ENCODE peak calls at places on chromosomes 11 and 22, in five cellular contexts. One of them, this sample, is unnamed.
A peak's percentile ranks its signal among the peaks of the same experiment; 100 is the strongest.

GRCh38 chr11:83219095-83219494 is 25.6 kb downstream of the ANKRD42 start:
- DNase-seq in neuronal stem cell: no peak
- DNase-seq in fibroblast of the conjunctiva: no peak
- DNase-seq in activated CD4-positive, alpha-beta T cell treated with anti-CD3 and anti-CD28 coated beads, Interleukin-2, amount 50 U/mL, for 24 hours: no peak
- DNase-seq in CD4-positive, CD25-positive, alpha-beta regulatory T cell: no peak
- DNase-seq in this sample: no peak

GRCh38 chr22:27970596-27971220 is 51.7 kb upstream of the PITPNB start:
- DNase-seq in CD4-positive, CD25-positive, alpha-beta regulatory T cell: no peak
- DNase-seq in neuronal stem cell: no peak
- DNase-seq in activated CD4-positive, alpha-beta T cell treated with anti-CD3 and anti-CD28 coated beads, Interleukin-2, amount 50 U/mL, for 24 hours: no peak
- DNase-seq in fibroblast of the conjunctiva: peak; percentile 20
- DNase-seq in this sample: no peak

GRCh38 chr11:93817426-93818348 is 32.7 kb downstream of the VSTM5 start:
- DNase-seq in neuronal stem cell: no peak
- DNase-seq in CD4-positive, CD25-positive, alpha-beta regulatory T cell: no peak
- DNase-seq in fibroblast of the conjunctiva: no peak
- DNase-seq in activated CD4-positive, alpha-beta T cell treated with anti-CD3 and anti-CD28 coated beads, Interleukin-2, amount 50 U/mL, for 24 hours: no peak
- DNase-seq in this sample: no peak

GRCh38 chr11:118287006-118287405 is 17.5 kb upstream of the CD3E start:
- DNase-seq in CD4-positive, CD25-positive, alpha-beta regulatory T cell: no peak
- DNase-seq in neuronal stem cell: no peak
- DNase-seq in fibroblast of the conjunctiva: no peak
- DNase-seq in activated CD4-positive, alpha-beta T cell treated with anti-CD3 and anti-CD28 coated beads, Interleukin-2, amount 50 U/mL, for 24 hours: no peak
- DNase-seq in this sample: no peak

GRCh38 chr11:134475951-134476350 is 63.9 kb upstream of the B3GAT1 start:
- DNase-seq in CD4-positive, CD25-positive, alpha-beta regulatory T cell: no peak
- DNase-seq in activated CD4-positive, alpha-beta T cell treated with anti-CD3 and anti-CD28 coated beads, Interleukin-2, amount 50 U/mL, for 24 hours: no peak
- DNase-seq in fibroblast of the conjunctiva: no peak
- DNase-seq in neuronal stem cell: no peak
- DNase-seq in this sample: no peak

GRCh38 chr11:7457211-7457610 is 28.1 kb upstream of the OLFML1 start:
- DNase-seq in neuronal stem cell: no peak
- DNase-seq in CD4-positive, CD25-positive, alpha-beta regulatory T cell: no peak
- DNase-seq in activated CD4-positive, alpha-beta T cell treated with anti-CD3 and anti-CD28 coated beads, Interleukin-2, amount 50 U/mL, for 24 hours: no peak
- DNase-seq in fibroblast of the conjunctiva: no peak
- DNase-seq in this sample: peak; percentile 70

GRCh38 chr11:2524446-2525165 is 79.8 kb downstream of the KCNQ1 start:
- DNase-seq in activated CD4-positive, alpha-beta T cell treated with anti-CD3 and anti-CD28 coated beads, Interleukin-2, amount 50 U/mL, for 24 hours: no peak
- DNase-seq in CD4-positive, CD25-positive, alpha-beta regulatory T cell: no peak
- DNase-seq in neuronal stem cell: no peak
- DNase-seq in fibroblast of the conjunctiva: no peak
- DNase-seq in this sample: no peak

GRCh38 chr11:108253176-108253575 is 30.3 kb downstream of the ATM start:
- DNase-seq in neuronal stem cell: no peak
- DNase-seq in fibroblast of the conjunctiva: no peak
- DNase-seq in CD4-positive, CD25-positive, alpha-beta regulatory T cell: no peak
- DNase-seq in activated CD4-positive, alpha-beta T cell treated with anti-CD3 and anti-CD28 coated beads, Interleukin-2, amount 50 U/mL, for 24 hours: no peak
- DNase-seq in this sample: no peak

GRCh38 chr11:104897891-104898684 is at the start of gene CASP12:
- DNase-seq in CD4-positive, CD25-positive, alpha-beta regulatory T cell: peak; percentile 35
- DNase-seq in activated CD4-positive, alpha-beta T cell treated with anti-CD3 and anti-CD28 coated beads, Interleukin-2, amount 50 U/mL, for 24 hours: no peak
- DNase-seq in fibroblast of the conjunctiva: no peak
- DNase-seq in neuronal stem cell: no peak
- DNase-seq in this sample: no peak

GRCh38 chr11:71364176-71364671 is 84.0 kb downstream of the DHCR7 start:
- DNase-seq in fibroblast of the conjunctiva: no peak
- DNase-seq in neuronal stem cell: no peak
- DNase-seq in activated CD4-positive, alpha-beta T cell treated with anti-CD3 and anti-CD28 coated beads, Interleukin-2, amount 50 U/mL, for 24 hours: no peak
- DNase-seq in CD4-positive, CD25-positive, alpha-beta regulatory T cell: no peak
- DNase-seq in this sample: no peak

GRCh38 chr11:85682330-85683305 is 3.4 kb downstream of the CCDC89 start:
- DNase-seq in activated CD4-positive, alpha-beta T cell treated with anti-CD3 and anti-CD28 coated beads, Interleukin-2, amount 50 U/mL, for 24 hours: peak; percentile 41
- DNase-seq in neuronal stem cell: no peak
- DNase-seq in CD4-positive, CD25-positive, alpha-beta regulatory T cell: peak; percentile 31
- DNase-seq in fibroblast of the conjunctiva: no peak
- DNase-seq in this sample: no peak

GRCh38 chr11:124481365-124482323 is 36.1 kb upstream of the OR8B8 start:
- DNase-seq in activated CD4-positive, alpha-beta T cell treated with anti-CD3 and anti-CD28 coated beads, Interleukin-2, amount 50 U/mL, for 24 hours: no peak
- DNase-seq in fibroblast of the conjunctiva: peak; percentile 18
- DNase-seq in neuronal stem cell: no peak
- DNase-seq in CD4-positive, CD25-positive, alpha-beta regulatory T cell: no peak
- DNase-seq in this sample: peak; percentile 21

GRCh38 chr11:2310073-2310785 is 8.4 kb downstream of the TSPAN32 start:
- DNase-seq in activated CD4-positive, alpha-beta T cell treated with anti-CD3 and anti-CD28 coated beads, Interleukin-2, amount 50 U/mL, for 24 hours: no peak
- DNase-seq in fibroblast of the conjunctiva: no peak
- DNase-seq in CD4-positive, CD25-positive, alpha-beta regulatory T cell: no peak
- DNase-seq in neuronal stem cell: no peak
- DNase-seq in this sample: no peak

GRCh38 chr11:129383060-129383459 is 7.4 kb downstream of the BARX2 start:
- DNase-seq in neuronal stem cell: no peak
- DNase-seq in CD4-positive, CD25-positive, alpha-beta regulatory T cell: no peak
- DNase-seq in activated CD4-positive, alpha-beta T cell treated with anti-CD3 and anti-CD28 coated beads, Interleukin-2, amount 50 U/mL, for 24 hours: no peak
- DNase-seq in fibroblast of the conjunctiva: no peak
- DNase-seq in this sample: no peak

This sample was measured in stromal cell of bone marrow.